ENCODE peak calls at places on chromosome 13, in seven cellular contexts. One of them, this sample, is unnamed.

GRCh38 chr13:78978381-78978998 is 319.5 kb upstream of the OBI1 start:
- DNase-seq in spleen: no peak
- DNase-seq in heart left ventricle: no peak
- DNase-seq in HCT116: peak
- DNase-seq in erythroblast: peak
- DNase-seq in lower leg skin: peak
- DNase-seq in tibial nerve: peak
- DNase-seq in this sample: peak

GRCh38 chr13:111186305-111186930 is 71.3 kb downstream of the ARHGEF7 start:
- DNase-seq in spleen: no peak
- DNase-seq in heart left ventricle: no peak
- DNase-seq in HCT116: no peak
- DNase-seq in erythroblast: no peak
- DNase-seq in lower leg skin: no peak
- DNase-seq in tibial nerve: no peak
- DNase-seq in this sample: no peak

GRCh38 chr13:114177245-114178010 is 1.6 kb upstream of the CFAP97D2 start:
- DNase-seq in spleen: no peak
- DNase-seq in heart left ventricle: no peak
- DNase-seq in HCT116: no peak
- DNase-seq in erythroblast: no peak
- DNase-seq in lower leg skin: no peak
- DNase-seq in tibial nerve: no peak
- DNase-seq in this sample: no peak

GRCh38 chr13:52091473-52091872 is 37.4 kb downstream of the NEK5 start:
- DNase-seq in spleen: no peak
- DNase-seq in heart left ventricle: no peak
- DNase-seq in HCT116: no peak
- DNase-seq in erythroblast: no peak
- DNase-seq in lower leg skin: no peak
- DNase-seq in tibial nerve: no peak
- DNase-seq in this sample: no peak

GRCh38 chr13:110419391-110419791 is 112.3 kb downstream of the COL4A2 start:
- DNase-seq in spleen: no peak
- DNase-seq in heart left ventricle: no peak
- DNase-seq in HCT116: no peak
- DNase-seq in erythroblast: no peak
- DNase-seq in lower leg skin: no peak
- DNase-seq in tibial nerve: no peak
- DNase-seq in this sample: no peak

GRCh38 chr13:67736646-67737420 is 506.7 kb upstream of the PCDH9 start:
- DNase-seq in spleen: no peak
- DNase-seq in heart left ventricle: no peak
- DNase-seq in HCT116: no peak
- DNase-seq in erythroblast: peak
- DNase-seq in lower leg skin: no peak
- DNase-seq in tibial nerve: no peak
- DNase-seq in this sample: no peak

GRCh38 chr13:75762066-75762937 is 126.2 kb downstream of the LMO7 start:
- DNase-seq in spleen: no peak
- DNase-seq in heart left ventricle: no peak
- DNase-seq in HCT116: no peak
- DNase-seq in erythroblast: no peak
- DNase-seq in lower leg skin: peak
- DNase-seq in tibial nerve: no peak
- DNase-seq in this sample: no peak

GRCh38 chr13:111472559-111473460 is 152.4 kb downstream of the TEX29 start:
- DNase-seq in spleen: no peak
- DNase-seq in heart left ventricle: no peak
- DNase-seq in HCT116: no peak
- DNase-seq in erythroblast: no peak
- DNase-seq in lower leg skin: no peak
- DNase-seq in tibial nerve: no peak
- DNase-seq in this sample: no peak

GRCh38 chr13:97434417-97435296 is 688 bp downstream of the RAP2A start:
- DNase-seq in spleen: no peak
- DNase-seq in heart left ventricle: peak
- DNase-seq in HCT116: no peak
- DNase-seq in erythroblast: peak
- DNase-seq in lower leg skin: peak
- DNase-seq in tibial nerve: peak
- DNase-seq in this sample: peak

GRCh38 chr13:27620377-27621115 is at the start of gene LNX2:
- DNase-seq in spleen: peak
- DNase-seq in heart left ventricle: peak
- DNase-seq in HCT116: peak
- DNase-seq in erythroblast: peak
- DNase-seq in lower leg skin: peak
- DNase-seq in tibial nerve: peak
- DNase-seq in this sample: peak
- TF ChIP-seq POLR2A in spleen: no peak
- TF ChIP-seq POLR2A in heart left ventricle: no peak
- TF ChIP-seq POLR2A in HCT116: peak
- TF ChIP-seq POLR2A in erythroblast: peak
- TF ChIP-seq POLR2A in lower leg skin: peak
- TF ChIP-seq POLR2A in tibial nerve: peak
- TF ChIP-seq POLR2A in this sample: peak

GRCh38 chr13:80757694-80758093 is 416.8 kb upstream of the SPRY2 start:
- DNase-seq in spleen: no peak
- DNase-seq in heart left ventricle: no peak
- DNase-seq in HCT116: no peak
- DNase-seq in erythroblast: no peak
- DNase-seq in lower leg skin: no peak
- DNase-seq in tibial nerve: no peak
- DNase-seq in this sample: no peak

GRCh38 chr13:80755925-80756324 is 415.0 kb upstream of the SPRY2 start:
- DNase-seq in spleen: no peak
- DNase-seq in heart left ventricle: no peak
- DNase-seq in HCT116: no peak
- DNase-seq in erythroblast: no peak
- DNase-seq in lower leg skin: no peak
- DNase-seq in tibial nerve: no peak
- DNase-seq in this sample: no peak

GRCh38 chr13:80751854-80752253 is 410.9 kb upstream of the SPRY2 start:
- DNase-seq in spleen: no peak
- DNase-seq in heart left ventricle: no peak
- DNase-seq in HCT116: no peak
- DNase-seq in erythroblast: no peak
- DNase-seq in lower leg skin: no peak
- DNase-seq in tibial nerve: no peak
- DNase-seq in this sample: no peak

GRCh38 chr13:80753951-80754350 is 413.0 kb upstream of the SPRY2 start:
- DNase-seq in spleen: no peak
- DNase-seq in heart left ventricle: no peak
- DNase-seq in HCT116: no peak
- DNase-seq in erythroblast: no peak
- DNase-seq in lower leg skin: no peak
- DNase-seq in tibial nerve: no peak
- DNase-seq in this sample: no peak
- TF ChIP-seq POLR2A in spleen: no peak
- TF ChIP-seq POLR2A in heart left ventricle: no peak
- TF ChIP-seq POLR2A in HCT116: no peak
- TF ChIP-seq POLR2A in erythroblast: no peak
- TF ChIP-seq POLR2A in lower leg skin: no peak
- TF ChIP-seq POLR2A in tibial nerve: no peak
- TF ChIP-seq POLR2A in this sample: no peak

DNA sequence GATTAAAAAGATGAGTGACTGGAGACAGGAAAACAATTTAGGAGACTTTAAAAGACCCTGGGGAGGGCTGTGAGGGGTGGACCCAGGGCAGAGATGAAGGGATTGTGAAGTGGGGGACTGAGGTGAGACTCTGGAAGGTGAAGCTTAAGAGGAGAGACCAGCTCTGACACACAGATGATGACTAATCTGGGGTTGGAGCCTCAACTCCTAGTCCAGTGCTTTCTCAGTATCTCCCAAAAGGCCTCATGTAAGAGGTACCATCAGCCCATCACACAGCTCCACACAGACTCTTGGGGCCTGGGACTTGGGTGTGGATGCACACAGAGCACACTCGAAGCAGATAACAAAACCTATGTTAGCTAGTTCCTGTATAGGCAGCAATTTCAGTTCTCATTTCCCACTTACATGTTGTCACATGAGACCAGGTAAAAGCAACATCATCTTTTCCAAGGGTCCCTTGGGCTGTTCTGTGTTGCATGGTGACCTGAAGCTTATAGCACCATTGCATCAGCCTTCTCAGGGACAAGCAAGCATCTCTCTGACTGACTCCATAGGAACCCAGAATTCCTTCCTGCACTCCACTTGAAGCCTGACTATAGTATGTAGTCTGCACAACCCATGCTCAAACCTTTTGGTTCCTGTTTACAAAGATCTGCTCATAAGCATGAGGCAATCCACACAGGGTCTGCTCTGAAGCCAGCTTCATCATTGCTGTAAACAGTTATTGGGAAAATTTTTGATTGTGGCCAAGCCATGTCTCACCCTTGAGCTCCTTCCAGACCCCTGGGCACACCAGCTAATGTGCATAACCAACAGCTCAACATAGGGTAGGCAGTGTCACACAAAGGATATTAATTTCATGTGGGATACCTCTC is 88.6 kb upstream of the MYCBP2 start:
- DNase-seq in spleen: no peak
- DNase-seq in heart left ventricle: no peak
- DNase-seq in HCT116: no peak
- DNase-seq in erythroblast: no peak
- DNase-seq in lower leg skin: peak
- DNase-seq in tibial nerve: no peak
- DNase-seq in this sample: no peak
- TF ChIP-seq POLR2A in spleen: no peak
- TF ChIP-seq POLR2A in heart left ventricle: no peak
- TF ChIP-seq POLR2A in HCT116: no peak
- TF ChIP-seq POLR2A in erythroblast: no peak
- TF ChIP-seq POLR2A in lower leg skin: no peak
- TF ChIP-seq POLR2A in tibial nerve: no peak
- TF ChIP-seq POLR2A in this sample: no peak

GRCh38 chr13:28429096-28429495 is 65.8 kb downstream of the FLT1 start:
- DNase-seq in spleen: no peak
- DNase-seq in heart left ventricle: no peak
- DNase-seq in HCT116: no peak
- DNase-seq in erythroblast: no peak
- DNase-seq in lower leg skin: no peak
- DNase-seq in tibial nerve: no peak
- DNase-seq in this sample: no peak
- TF ChIP-seq POLR2A in spleen: no peak
- TF ChIP-seq POLR2A in heart left ventricle: no peak
- TF ChIP-seq POLR2A in HCT116: no peak
- TF ChIP-seq POLR2A in erythroblast: no peak
- TF ChIP-seq POLR2A in lower leg skin: no peak
- TF ChIP-seq POLR2A in tibial nerve: no peak
- TF ChIP-seq POLR2A in this sample: no peak

GRCh38 chr13:113122571-113123225 is at the start of gene F10:
- DNase-seq in spleen: peak
- DNase-seq in heart left ventricle: peak
- DNase-seq in HCT116: peak
- DNase-seq in erythroblast: no peak
- DNase-seq in lower leg skin: peak
- DNase-seq in tibial nerve: peak
- DNase-seq in this sample: peak
- TF ChIP-seq POLR2A in spleen: no peak
- TF ChIP-seq POLR2A in heart left ventricle: no peak
- TF ChIP-seq POLR2A in HCT116: no peak
- TF ChIP-seq POLR2A in erythroblast: no peak
- TF ChIP-seq POLR2A in lower leg skin: no peak
- TF ChIP-seq POLR2A in tibial nerve: no peak
- TF ChIP-seq POLR2A in this sample: no peak

This sample was measured in transverse colon.